ENCODE peak calls at places on chromosome 1, in four cellular contexts. R is GM23338, X is fibroblast of pulmonary artery, P is K562. J is an unnamed sample.

GRCh38 chr1:79982218-79982617 is 975.7 kb upstream of the ADGRL4 start:
- DNase-seq in R (no peak), P (no peak), X (peak), J (no peak)

GRCh38 chr1:147720557-147720956 is 39.8 kb downstream of the GJA5 start:
- DNase-seq in X (no peak), P (no peak), R (no peak), J (no peak)

GRCh38 chr1:110596312-110596711 is 9.8 kb downstream of the KCNA2 start:
- DNase-seq in P (no peak), X (no peak), R (no peak), J (no peak)

GRCh38 chr1:219120625-219121544 is 52.8 kb upstream of the LYPLAL1 start:
- DNase-seq in R (peak), X (peak), P (peak), J (peak)

GRCh38 chr1:24309762-24310485 is 9.2 kb upstream of the GRHL3 start:
- DNase-seq in P (no peak), X (no peak), R (no peak), J (no peak)

GRCh38 chr1:88741413-88741812 is 57.3 kb downstream of the PKN2 start:
- DNase-seq in R (no peak), P (no peak), X (peak), J (peak)

GRCh38 chr1:24903011-24903461 is 27.0 kb downstream of the RUNX3 start:
- DNase-seq in X (no peak), P (no peak), R (no peak), J (no peak)

GRCh38 chr1:61612600-61612999 is 112.3 kb downstream of the TM2D1 start:
- DNase-seq in P (no peak), R (no peak), X (no peak), J (no peak)

GRCh38 chr1:6995789-6996188 is 210.5 kb downstream of the CAMTA1 start:
- DNase-seq in X (no peak), R (no peak), P (no peak), J (no peak)

GRCh38 chr1:20073247-20073646 is 3.3 kb downstream of the PLA2G5 start:
- DNase-seq in R (no peak), P (no peak), X (no peak), J (no peak)

GRCh38 chr1:230160957-230161771 is 94.1 kb downstream of the GALNT2 start:
- DNase-seq in X (peak), R (no peak), P (no peak), J (no peak)

DNA sequence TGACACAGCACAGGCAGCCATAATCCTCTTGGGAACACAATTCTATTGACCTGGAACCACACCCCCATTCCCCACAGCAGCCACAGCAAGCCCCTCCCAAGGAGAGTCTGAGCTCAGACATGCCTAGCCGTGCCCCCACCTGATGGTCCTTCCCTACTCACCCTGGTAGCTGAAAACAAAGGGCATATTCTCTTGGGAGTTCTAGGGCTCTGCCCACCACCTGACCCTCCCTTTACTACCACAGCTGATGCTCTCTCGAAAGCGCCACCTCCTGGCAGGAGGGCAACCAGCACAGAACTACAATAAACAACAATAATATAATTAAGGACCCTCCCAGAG is 184.8 kb upstream of the COA6 start:
- DNase-seq in X (no peak), P (no peak), R (peak), J (no peak)
- TF ChIP-seq CTCF in X (no peak), P (peak), R (peak), J (no peak)

DNA sequence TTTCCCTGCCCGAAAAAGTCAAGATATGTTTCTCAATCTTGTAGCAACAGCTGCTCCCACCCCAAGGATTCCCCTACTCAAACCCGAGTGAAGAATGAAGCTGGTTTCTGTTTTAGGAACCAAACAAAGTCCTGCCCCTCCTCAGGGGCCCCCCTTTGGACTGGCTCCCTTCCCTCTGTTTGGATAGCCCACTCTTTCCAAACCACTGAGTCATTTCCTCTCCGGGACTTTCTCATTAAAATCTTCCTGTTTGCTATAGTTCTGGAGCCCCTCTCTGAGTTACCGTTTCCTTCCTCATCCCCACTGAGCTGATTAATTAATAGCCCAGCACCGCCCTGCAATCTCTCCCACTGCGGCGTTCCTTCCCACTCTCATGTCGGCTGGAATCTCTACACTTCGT is 101.0 kb downstream of the TSEN15 start:
- DNase-seq in X (peak), R (no peak), P (no peak), J (peak)
- H3K4me3 ChIP-seq in X (peak), R (no peak), P (no peak), J (peak)

DNA sequence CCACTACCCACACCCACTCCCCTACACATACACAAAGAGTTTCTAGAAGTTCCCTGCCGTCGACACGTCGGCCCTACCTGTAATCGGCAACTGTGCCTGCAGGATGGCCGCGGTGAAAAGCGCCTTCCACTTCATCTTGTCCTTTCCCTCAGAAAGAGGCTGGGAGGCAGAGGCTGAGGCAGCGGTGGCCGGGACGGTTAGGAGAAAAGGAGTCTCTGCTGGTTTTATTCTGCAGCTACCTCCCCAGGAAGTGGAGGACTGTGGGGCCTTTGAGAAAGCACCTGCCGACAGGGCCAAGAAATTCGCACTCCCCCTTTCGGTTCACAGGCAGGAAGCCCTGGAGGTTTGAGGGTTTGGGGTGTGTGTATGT is at the start of gene CD247:
- DNase-seq in P (no peak), R (no peak), X (no peak), J (no peak)
- TF ChIP-seq CTCF in P (no peak), R (no peak), X (no peak), J (no peak)

DNA sequence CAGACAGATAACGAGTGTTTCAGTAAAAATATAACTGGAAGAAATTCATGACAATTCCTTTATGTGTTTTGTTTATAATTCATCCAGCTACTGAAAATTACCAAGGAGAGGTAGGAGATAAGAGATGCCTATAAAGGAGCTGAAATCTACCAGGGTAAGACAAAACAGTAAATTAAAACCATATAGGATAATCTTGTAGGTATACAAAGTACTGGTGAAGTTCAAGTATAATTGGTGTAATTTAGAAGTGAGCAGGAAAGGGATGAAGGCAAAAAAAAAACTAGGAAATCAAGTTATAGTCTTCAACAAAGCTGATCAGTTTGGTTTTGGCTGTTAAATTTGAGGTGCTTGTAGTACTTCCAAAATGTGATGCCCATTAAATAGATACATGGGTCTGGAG is 1.2 kb upstream of the WARS2 start:
- DNase-seq in X (no peak), P (no peak), R (no peak), J (no peak)
- H3K4me3 ChIP-seq in X (peak), P (peak), R (peak), J (peak)

GRCh38 chr1:231186356-231187115 is 24.7 kb downstream of the TRIM67 start:
- DNase-seq in P (no peak), R (no peak), X (no peak), J (no peak)
- TF ChIP-seq CTCF in P (no peak), R (no peak), X (no peak), J (no peak)

J was measured in fibroblast of villous mesenchyme.